ENCODE peak calls at places on chromosomes 3 and 15, in four cellular contexts. R is stomach, Z is breast epithelium, O is IMR-90. K is an unnamed sample.

GRCh38 chr3:100928638-100929428 is 64.4 kb downstream of the ABI3BP start:
- DNase-seq in Z (no peak), R (no peak), O (peak), K (no peak)

GRCh38 chr3:133836497-133837158 is 31.0 kb downstream of the SRPRB start:
- DNase-seq in O (no peak), R (no peak), Z (no peak), K (no peak)

GRCh38 chr3:9088431-9089353 is 125.4 kb upstream of the RAD18 start:
- DNase-seq in O (no peak), Z (no peak), R (peak), K (no peak)

GRCh38 chr3:20340324-20340928 is 154.4 kb upstream of the SGO1 start:
- DNase-seq in Z (peak), R (peak), O (peak), K (peak)

GRCh38 chr3:127000128-127000527 is 17.2 kb downstream of the PLXNA1 start:
- DNase-seq in Z (no peak), R (no peak), O (no peak), K (no peak)

GRCh38 chr3:55189359-55189801 is 261.5 kb upstream of the LRTM1 start:
- DNase-seq in Z (no peak), O (peak), R (no peak), K (no peak)

GRCh38 chr15:36653851-36654250 is 74.4 kb downstream of the CDIN1 start:
- DNase-seq in R (no peak), Z (no peak), O (no peak), K (no peak)

GRCh38 chr15:40075298-40076044 is 33.2 kb downstream of the BMF start:
- DNase-seq in R (peak), Z (no peak), O (no peak), K (peak)

GRCh38 chr3:194182130-194182529 is 46.2 kb downstream of the HES1 start:
- DNase-seq in O (no peak), Z (no peak), R (no peak), K (no peak)

GRCh38 chr3:139427283-139428060 is 38.0 kb upstream of the COPB2 start:
- DNase-seq in R (no peak), O (peak), Z (no peak), K (peak)

GRCh38 chr15:80852676-80853075 is 73.5 kb downstream of the CEMIP start:
- DNase-seq in R (no peak), O (no peak), Z (no peak), K (no peak)

GRCh38 chr3:66617351-66617750 is 116.5 kb upstream of the LRIG1 start:
- DNase-seq in O (no peak), Z (no peak), R (no peak), K (no peak)

GRCh38 chr3:98746882-98747281 is 16.3 kb upstream of the ST3GAL6 start:
- DNase-seq in Z (no peak), R (no peak), O (no peak), K (no peak)

GRCh38 chr3:42513121-42513520 is 10.7 kb downstream of the VIPR1 start:
- DNase-seq in O (no peak), Z (no peak), R (no peak), K (no peak)

GRCh38 chr3:128068156-128068620 is 16.0 kb downstream of the SEC61A1 start:
- DNase-seq in Z (no peak), O (peak), R (no peak), K (peak)

GRCh38 chr3:10926831-10927521 is 65.6 kb upstream of the SLC6A1 start:
- DNase-seq in R (no peak), Z (no peak), O (no peak), K (no peak)

GRCh38 chr3:27686642-27687041 is 35.5 kb downstream of the EOMES start:
- DNase-seq in Z (no peak), O (peak), R (no peak), K (no peak)

GRCh38 chr15:51647128-51647562 is 24.6 kb upstream of the DMXL2 start:
- DNase-seq in R (peak), Z (no peak), O (peak), K (peak)

GRCh38 chr15:45205192-45205591 is 17.4 kb upstream of the SHF start:
- DNase-seq in R (peak), Z (no peak), O (peak), K (peak)

GRCh38 chr3:106379251-106379750 is 510.5 kb upstream of the CBLB start:
- DNase-seq in R (no peak), O (no peak), Z (peak), K (no peak)

GRCh38 chr15:80204231-80204630 is 47.8 kb downstream of the CTXND1 start:
- DNase-seq in O (no peak), Z (no peak), R (no peak), K (no peak)

GRCh38 chr15:29687939-29688884 is 134.1 kb downstream of the TJP1 start:
- DNase-seq in Z (no peak), R (peak), O (no peak), K (no peak)
- TF ChIP-seq POLR2A in Z (no peak), R (no peak), O (no peak), K (no peak)

DNA sequence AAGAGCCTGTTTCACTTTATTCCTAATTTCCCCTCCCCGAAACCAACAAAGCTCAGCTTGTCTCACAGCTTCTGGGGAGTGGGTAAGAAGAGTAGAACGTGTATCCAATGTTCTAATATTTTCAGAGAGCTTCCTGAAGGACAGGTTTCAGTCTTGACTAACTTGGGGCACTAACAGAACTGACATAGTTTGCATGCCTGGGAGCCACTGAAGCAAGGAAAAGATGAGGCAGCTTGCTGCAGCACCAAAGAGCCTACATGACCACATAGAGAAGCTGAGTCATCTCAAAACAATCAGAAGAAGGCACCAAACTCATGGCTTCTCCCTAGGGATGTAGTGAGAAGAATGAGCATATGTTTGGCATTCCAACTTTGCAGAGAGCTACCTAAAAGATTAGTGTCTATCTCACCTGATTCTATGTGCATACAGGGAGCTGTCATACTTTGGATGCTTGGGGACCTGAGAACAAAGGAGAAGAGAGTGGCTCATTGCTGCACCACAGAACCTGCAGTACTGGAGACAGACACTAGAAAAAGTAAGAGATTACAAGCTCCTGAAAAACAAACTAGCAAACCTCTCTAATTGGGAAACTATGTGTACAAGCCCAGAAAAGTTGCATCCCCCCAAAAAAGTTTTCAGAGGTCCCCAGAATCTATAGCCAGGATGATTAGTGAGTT is 86.9 kb downstream of the DCLK3 start:
- DNase-seq in O (peak), R (no peak), Z (no peak), K (peak)
- TF ChIP-seq CTCF in O (no peak), R (no peak), Z (no peak), K (no peak)

DNA sequence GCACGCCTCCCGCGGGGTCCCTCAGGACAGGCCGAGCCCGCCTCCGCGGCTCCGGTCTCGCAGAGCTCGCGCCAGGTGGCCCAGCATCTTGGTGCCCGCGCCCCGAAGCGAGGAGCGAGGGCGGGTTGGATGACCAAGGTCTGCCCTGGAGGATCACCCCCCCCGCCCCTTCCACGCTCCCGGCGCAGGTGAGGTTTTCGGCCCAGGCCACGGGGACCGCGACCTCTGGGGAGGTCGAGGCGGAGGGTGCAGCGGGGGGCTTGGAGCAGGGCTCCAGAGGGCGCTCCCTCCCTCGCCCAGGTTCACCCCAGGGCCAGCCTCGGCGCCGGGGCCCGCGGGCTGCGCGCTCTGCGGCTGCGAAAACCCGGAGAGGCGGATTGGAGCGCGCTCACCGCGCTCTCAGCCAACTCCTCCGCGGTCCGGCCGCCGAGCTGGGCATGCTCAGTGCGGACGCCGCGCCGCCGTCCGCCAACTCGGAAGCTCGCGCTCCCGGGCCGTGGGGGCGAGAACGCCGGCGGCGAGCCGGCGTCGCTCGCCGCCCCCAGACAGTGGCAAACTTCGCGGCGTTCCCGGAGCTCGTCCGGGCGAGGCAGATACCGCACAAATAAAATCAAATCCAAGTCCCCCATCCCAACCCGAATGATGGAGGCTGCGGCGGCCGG is at the start of gene MED12L:
- DNase-seq in R (peak), O (peak), Z (no peak), K (peak)
- TF ChIP-seq POLR2A in R (no peak), O (no peak), Z (no peak), K (no peak)

DNA sequence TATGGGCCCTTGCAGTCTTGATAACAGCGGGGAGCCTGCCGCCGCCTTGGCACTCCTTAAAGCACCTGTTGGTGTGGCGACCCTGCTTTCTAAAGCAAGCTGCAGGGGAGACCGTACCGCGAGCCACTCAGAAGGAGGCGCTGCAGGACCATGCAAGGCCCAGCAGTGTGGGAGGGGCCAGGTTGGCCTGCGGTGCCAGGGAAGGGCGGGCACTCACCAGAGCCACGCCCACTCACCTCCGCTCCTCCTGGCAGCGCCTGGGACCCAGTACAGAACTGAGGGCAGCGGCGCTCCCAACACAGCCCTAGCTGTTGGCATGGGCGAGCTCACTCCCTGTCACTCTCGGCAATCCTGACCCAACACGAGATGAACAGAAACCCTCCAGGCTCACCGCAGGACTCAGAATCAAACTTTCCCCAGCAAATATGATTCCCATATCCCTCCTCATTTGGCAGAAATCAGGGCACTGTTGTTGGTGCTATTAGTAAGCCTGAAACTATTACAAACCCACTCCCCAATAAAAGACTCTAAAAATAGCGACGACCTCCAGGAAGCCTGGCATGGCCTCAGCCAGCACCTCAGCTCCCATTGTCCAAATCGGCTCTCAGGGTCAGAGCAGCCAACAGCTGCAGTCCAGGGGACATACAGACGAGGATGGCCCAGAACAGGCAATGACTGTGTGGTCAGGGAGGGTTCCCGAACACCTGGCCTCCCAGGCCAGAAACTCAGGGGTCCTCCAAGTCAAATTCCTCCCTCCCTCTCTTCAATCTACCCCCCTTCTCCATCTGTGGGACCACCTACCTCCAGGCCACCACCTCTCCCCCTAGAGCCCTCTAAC is 77.2 kb downstream of the TBC1D2B start:
- DNase-seq in O (peak), Z (no peak), R (peak), K (peak)
- TF ChIP-seq CTCF in O (peak), Z (no peak), R (no peak), K (peak)

GRCh38 chr3:31532587-31533168 is at the start of gene STT3B:
- DNase-seq in O (peak), R (peak), Z (no peak), K (peak)
- TF ChIP-seq POLR2A in O (peak), R (no peak), Z (peak), K (peak)

GRCh38 chr3:3015472-3016089 is 94.6 kb downstream of the IL5RA start:
- DNase-seq in O (peak), R (no peak), Z (no peak), K (peak)
- TF ChIP-seq CTCF in O (peak), R (no peak), Z (peak), K (peak)

GRCh38 chr3:186567072-186567921 is at the start of gene TBCCD1:
- DNase-seq in Z (peak), R (peak), O (peak), K (peak)
- TF ChIP-seq POLR2A in Z (peak), R (no peak), O (peak), K (peak)

K was measured in NB4.